ENCODE peak calls at places on chromosome 9, in ten cellular contexts. P is uterus, O is progenitor cell of endocrine pancreas, N is HCT116, Z is A549, J is adrenal gland, W is RWPE1, R is transverse colon, G is brain microvascular endothelial cell, L is heart left ventricle. H is an unnamed sample.

GRCh38 chr9:438066-438465 is 223.4 kb downstream of the DOCK8 start:
- DNase-seq in O (no peak), R (no peak), Z (no peak), J (no peak), P (no peak), L (no peak), N (no peak), G (peak; percentile 11), W (no peak), H (no peak)

GRCh38 chr9:90801507-90802289 is at the start of gene SYK:
- DNase-seq in Z (no peak), O (peak; percentile 34), N (no peak), P (no peak), W (peak; percentile 63), L (peak; percentile 66), R (peak; percentile 87), J (peak; percentile 41), G (no peak), H (no peak)

GRCh38 chr9:138120072-138120471 is 242.5 kb downstream of the CACNA1B start:
- DNase-seq in O (no peak), P (no peak), R (no peak), Z (no peak), W (no peak), N (no peak), J (no peak), L (no peak), G (no peak), H (no peak)

GRCh38 chr9:35193762-35194161 is 32.0 kb downstream of the UNC13B start:
- DNase-seq in W (no peak), J (no peak), P (no peak), G (no peak), L (no peak), R (no peak), N (no peak), Z (no peak), O (no peak), H (no peak)

GRCh38 chr9:121279841-121280388 is 12.0 kb downstream of the GSN start:
- DNase-seq in J (no peak), R (no peak), Z (no peak), O (no peak), G (no peak), P (no peak), W (no peak), N (no peak), L (no peak), H (no peak)

GRCh38 chr9:134286513-134287245 is 39.6 kb upstream of the RXRA start:
- DNase-seq in W (no peak), P (no peak), O (no peak), G (no peak), J (no peak), L (no peak), R (no peak), N (no peak), Z (no peak), H (no peak)

GRCh38 chr9:122642226-122642625 is 15.2 kb downstream of the OR1B1 start:
- DNase-seq in L (no peak), Z (no peak), G (no peak), J (no peak), W (peak; percentile 37), O (no peak), R (no peak), N (no peak), P (no peak), H (no peak)

GRCh38 chr9:1125741-1126140 is 75.6 kb downstream of the DMRT2 start:
- DNase-seq in N (no peak), P (no peak), Z (no peak), R (no peak), J (no peak), W (peak; percentile 60), G (no peak), L (no peak), O (no peak), H (no peak)

GRCh38 chr9:136949817-136950655 is 2.0 kb upstream of the LCN12 start:
- DNase-seq in R (peak; percentile 98), N (peak; percentile 85), G (peak; percentile 81), P (peak; percentile 89), Z (peak; percentile 99), J (peak; percentile 97), W (peak; percentile 100), O (peak; percentile 98), L (peak; percentile 97), H (peak; percentile 95)
- TF ChIP-seq CTCF in R (peak; percentile 68), N (peak; percentile 12), G (no peak), P (no peak), Z (no peak), J (peak; percentile 46), W (no peak), O (peak; percentile 26), L (no peak), H (peak; percentile 30)

GRCh38 chr9:88969646-88970373 is 21.5 kb upstream of the S1PR3 start:
- DNase-seq in P (no peak), G (no peak), R (no peak), J (peak; percentile 3), Z (no peak), W (no peak), N (no peak), O (no peak), L (peak; percentile 7), H (peak; percentile 48)

GRCh38 chr9:88968799-88969198 is 22.5 kb upstream of the S1PR3 start:
- DNase-seq in W (no peak), R (no peak), N (no peak), G (no peak), L (no peak), P (no peak), Z (no peak), O (no peak), J (no peak), H (peak; percentile 55)

GRCh38 chr9:88973281-88974045 is 17.8 kb upstream of the S1PR3 start:
- DNase-seq in P (no peak), Z (no peak), W (no peak), R (no peak), N (no peak), J (peak; percentile 11), G (no peak), L (peak; percentile 1), O (no peak), H (peak; percentile 53)

GRCh38 chr9:88972401-88972800 is 18.9 kb upstream of the S1PR3 start:
- DNase-seq in O (no peak), Z (no peak), L (peak; percentile 3), W (no peak), R (no peak), N (no peak), P (no peak), G (no peak), J (peak; percentile 3), H (peak; percentile 42)

DNA sequence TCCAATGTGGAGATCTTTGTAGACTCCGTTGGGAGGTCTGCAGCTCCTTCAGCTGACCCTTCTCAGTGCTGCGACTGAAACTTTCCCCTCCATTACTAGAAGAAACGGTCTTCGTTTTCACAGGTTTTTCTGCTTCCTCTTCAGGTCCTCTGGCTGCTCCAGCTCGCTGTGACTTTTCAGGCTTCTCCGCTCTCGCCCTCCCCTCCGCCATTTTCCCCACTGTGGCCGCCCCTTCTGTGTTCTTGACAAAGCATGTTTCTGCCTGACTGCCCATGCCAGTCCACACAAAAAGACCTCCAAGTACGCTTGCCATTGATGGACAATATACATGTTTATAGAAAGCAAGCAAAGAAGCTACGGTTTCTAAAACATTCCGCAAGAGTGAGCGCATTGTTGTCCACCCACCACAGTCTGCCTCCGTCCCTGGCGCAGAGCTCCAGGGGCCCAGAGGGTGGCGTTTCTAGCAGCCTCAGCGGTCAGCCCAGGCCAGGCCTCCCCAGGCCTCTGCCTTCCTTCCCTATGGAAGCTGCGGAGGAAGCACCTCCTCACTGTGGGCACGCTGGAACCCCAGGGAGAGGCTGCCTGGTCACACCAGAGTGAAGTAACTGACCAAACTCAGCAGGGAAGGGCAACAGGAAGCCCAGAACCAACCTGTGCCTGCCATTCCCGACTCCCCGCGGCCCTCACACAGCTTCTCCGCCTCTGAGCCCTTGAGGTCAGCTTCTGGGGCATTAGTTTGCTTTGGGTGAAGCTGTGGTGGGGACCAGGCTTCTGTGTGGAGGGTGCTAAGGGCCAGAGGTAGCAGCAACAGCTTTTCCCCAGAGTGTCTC is 19.9 kb upstream of the S1PR3 start:
- DNase-seq in J (peak; percentile 3), Z (no peak), L (peak; percentile 9), G (no peak), P (no peak), N (no peak), O (no peak), W (no peak), R (no peak), H (peak; percentile 57)
- TF ChIP-seq CTCF in J (no peak), Z (no peak), L (no peak), G (no peak), P (no peak), N (no peak), O (no peak), W (no peak), R (no peak), H (no peak)

GRCh38 chr9:114908104-114908621 is 22.2 kb downstream of the TNFSF8 start:
- DNase-seq in P (no peak), Z (peak; percentile 80), J (no peak), R (no peak), L (no peak), N (peak; percentile 38), G (no peak), W (peak; percentile 97), O (no peak), H (no peak)

GRCh38 chr9:114911167-114911821 is 19.1 kb downstream of the TNFSF8 start:
- DNase-seq in Z (peak; percentile 83), N (no peak), J (peak; percentile 35), W (peak; percentile 87), P (no peak), G (no peak), O (no peak), L (no peak), R (no peak), H (no peak)

GRCh38 chr9:114909657-114910056 is 20.7 kb downstream of the TNFSF8 start:
- DNase-seq in N (no peak), J (no peak), R (no peak), Z (no peak), W (no peak), L (no peak), O (no peak), P (no peak), G (no peak), H (no peak)

GRCh38 chr9:114908796-114909448 is 21.5 kb downstream of the TNFSF8 start:
- DNase-seq in R (no peak), P (no peak), J (no peak), W (no peak), O (no peak), G (no peak), Z (no peak), N (no peak), L (no peak), H (no peak)

DNA sequence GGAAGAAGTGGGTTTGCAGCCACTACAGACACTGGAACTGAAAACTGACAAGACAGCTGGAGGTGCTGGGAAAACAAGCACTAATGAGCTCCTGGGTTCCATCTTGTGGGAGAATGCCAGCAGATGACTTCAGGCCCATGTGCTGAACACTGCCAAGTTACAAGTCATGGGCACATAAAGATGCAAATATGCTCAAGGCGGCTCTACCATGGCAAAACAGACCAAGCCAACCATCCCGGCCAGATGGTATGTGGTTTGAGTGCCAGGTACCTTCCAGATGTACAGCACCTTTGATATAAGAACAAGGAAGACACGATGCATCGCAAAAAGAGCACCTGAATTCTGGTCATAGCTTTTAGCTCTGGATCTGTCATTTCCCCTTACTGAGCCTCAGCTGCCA is 19.9 kb downstream of the TNFSF8 start:
- DNase-seq in P (no peak), O (no peak), J (no peak), N (no peak), W (no peak), L (no peak), R (no peak), G (no peak), Z (no peak), H (no peak)
- TF ChIP-seq CTCF in P (no peak), O (no peak), J (no peak), N (no peak), W (no peak), L (no peak), R (no peak), G (no peak), Z (no peak), H (no peak)

GRCh38 chr9:72315510-72316287 is 49.3 kb downstream of the ZFAND5 start:
- DNase-seq in N (no peak), W (no peak), L (no peak), J (no peak), G (no peak), Z (peak; percentile 40), O (no peak), P (no peak), R (peak; percentile 50), H (no peak)
- TF ChIP-seq CTCF in N (no peak), W (no peak), L (no peak), J (no peak), G (no peak), Z (no peak), O (no peak), P (no peak), R (no peak), H (no peak)